ENCODE peak calls at places on chromosomes 1 and 21, in seven cellular contexts. One of them, this sample, is unnamed.

GRCh38 chr1:180630408-180631196 is 1.2 kb upstream of the XPR1 start:
- DNase-seq in MCF 10A: no peak
- DNase-seq in astrocyte of the spinal cord: no peak
- DNase-seq in NCI-H510A treated with DMSO at 0.1 percent for 48 hours: no peak
- DNase-seq in hypothalamus: no peak
- DNase-seq in HL-60: no peak
- DNase-seq in AML-193: no peak
- DNase-seq in this sample: no peak

GRCh38 chr1:150621497-150622113 is 7.8 kb downstream of the ENSA start:
- DNase-seq in MCF 10A: peak
- DNase-seq in astrocyte of the spinal cord: peak
- DNase-seq in NCI-H510A treated with DMSO at 0.1 percent for 48 hours: peak
- DNase-seq in hypothalamus: peak
- DNase-seq in HL-60: peak
- DNase-seq in AML-193: peak
- DNase-seq in this sample: peak

GRCh38 chr1:246780264-246780663 is 56.1 kb downstream of the SCCPDH start:
- DNase-seq in MCF 10A: no peak
- DNase-seq in astrocyte of the spinal cord: no peak
- DNase-seq in NCI-H510A treated with DMSO at 0.1 percent for 48 hours: no peak
- DNase-seq in hypothalamus: no peak
- DNase-seq in HL-60: no peak
- DNase-seq in AML-193: no peak
- DNase-seq in this sample: no peak

GRCh38 chr1:2981981-2982614 is 39.2 kb upstream of the ACTRT2 start:
- DNase-seq in MCF 10A: no peak
- DNase-seq in astrocyte of the spinal cord: no peak
- DNase-seq in NCI-H510A treated with DMSO at 0.1 percent for 48 hours: no peak
- DNase-seq in hypothalamus: no peak
- DNase-seq in HL-60: no peak
- DNase-seq in AML-193: no peak
- DNase-seq in this sample: no peak

GRCh38 chr21:38793926-38794713 is 11.6 kb upstream of the ETS2 start:
- DNase-seq in MCF 10A: no peak
- DNase-seq in astrocyte of the spinal cord: no peak
- DNase-seq in NCI-H510A treated with DMSO at 0.1 percent for 48 hours: peak
- DNase-seq in hypothalamus: no peak
- DNase-seq in HL-60: no peak
- DNase-seq in AML-193: no peak
- DNase-seq in this sample: no peak

GRCh38 chr1:18883636-18884418 is 18.5 kb downstream of the ALDH4A1 start:
- DNase-seq in MCF 10A: peak
- DNase-seq in astrocyte of the spinal cord: peak
- DNase-seq in NCI-H510A treated with DMSO at 0.1 percent for 48 hours: peak
- DNase-seq in hypothalamus: peak
- DNase-seq in HL-60: peak
- DNase-seq in AML-193: peak
- DNase-seq in this sample: peak

GRCh38 chr1:22969224-22969829 is 3.3 kb downstream of the LACTBL1 start:
- DNase-seq in MCF 10A: peak
- DNase-seq in astrocyte of the spinal cord: peak
- DNase-seq in NCI-H510A treated with DMSO at 0.1 percent for 48 hours: peak
- DNase-seq in hypothalamus: no peak
- DNase-seq in HL-60: no peak
- DNase-seq in AML-193: no peak
- DNase-seq in this sample: peak

GRCh38 chr1:116259665-116260064 is 113.4 kb upstream of the ATP1A1 start:
- DNase-seq in MCF 10A: no peak
- DNase-seq in astrocyte of the spinal cord: no peak
- DNase-seq in NCI-H510A treated with DMSO at 0.1 percent for 48 hours: no peak
- DNase-seq in hypothalamus: no peak
- DNase-seq in HL-60: no peak
- DNase-seq in AML-193: no peak
- DNase-seq in this sample: no peak

GRCh38 chr21:36103434-36103833 is 31.4 kb upstream of the CBR3 start:
- DNase-seq in MCF 10A: no peak
- DNase-seq in astrocyte of the spinal cord: no peak
- DNase-seq in NCI-H510A treated with DMSO at 0.1 percent for 48 hours: no peak
- DNase-seq in hypothalamus: no peak
- DNase-seq in HL-60: no peak
- DNase-seq in AML-193: no peak
- DNase-seq in this sample: peak

GRCh38 chr1:225655509-225656258 is 2.8 kb upstream of the ENAH start:
- DNase-seq in MCF 10A: peak
- DNase-seq in astrocyte of the spinal cord: peak
- DNase-seq in NCI-H510A treated with DMSO at 0.1 percent for 48 hours: no peak
- DNase-seq in hypothalamus: peak
- DNase-seq in HL-60: no peak
- DNase-seq in AML-193: no peak
- DNase-seq in this sample: no peak

GRCh38 chr1:5620997-5621396 is 371.2 kb downstream of the NPHP4 start:
- DNase-seq in MCF 10A: peak
- DNase-seq in astrocyte of the spinal cord: no peak
- DNase-seq in NCI-H510A treated with DMSO at 0.1 percent for 48 hours: peak
- DNase-seq in hypothalamus: no peak
- DNase-seq in HL-60: no peak
- DNase-seq in AML-193: no peak
- DNase-seq in this sample: no peak

GRCh38 chr1:18373882-18374493 is 106.7 kb upstream of the KLHDC7A start:
- DNase-seq in MCF 10A: peak
- DNase-seq in astrocyte of the spinal cord: no peak
- DNase-seq in NCI-H510A treated with DMSO at 0.1 percent for 48 hours: no peak
- DNase-seq in hypothalamus: no peak
- DNase-seq in HL-60: peak
- DNase-seq in AML-193: no peak
- DNase-seq in this sample: peak

GRCh38 chr1:11670747-11671146 is 6.7 kb downstream of the FBXO6 start:
- DNase-seq in MCF 10A: no peak
- DNase-seq in astrocyte of the spinal cord: no peak
- DNase-seq in NCI-H510A treated with DMSO at 0.1 percent for 48 hours: no peak
- DNase-seq in hypothalamus: no peak
- DNase-seq in HL-60: no peak
- DNase-seq in AML-193: no peak
- DNase-seq in this sample: no peak

GRCh38 chr21:32974653-32975052 is 51.1 kb upstream of the OLIG2 start:
- DNase-seq in MCF 10A: no peak
- DNase-seq in astrocyte of the spinal cord: no peak
- DNase-seq in NCI-H510A treated with DMSO at 0.1 percent for 48 hours: no peak
- DNase-seq in hypothalamus: no peak
- DNase-seq in HL-60: no peak
- DNase-seq in AML-193: no peak
- DNase-seq in this sample: no peak

GRCh38 chr21:25350056-25350455 is 257.2 kb downstream of the MRPL39 start:
- DNase-seq in MCF 10A: peak
- DNase-seq in astrocyte of the spinal cord: peak
- DNase-seq in NCI-H510A treated with DMSO at 0.1 percent for 48 hours: no peak
- DNase-seq in hypothalamus: no peak
- DNase-seq in HL-60: no peak
- DNase-seq in AML-193: peak
- DNase-seq in this sample: peak

GRCh38 chr1:13813398-13814012 is 113.5 kb downstream of the PRDM2 start:
- DNase-seq in MCF 10A: no peak
- DNase-seq in astrocyte of the spinal cord: no peak
- DNase-seq in NCI-H510A treated with DMSO at 0.1 percent for 48 hours: no peak
- DNase-seq in hypothalamus: no peak
- DNase-seq in HL-60: no peak
- DNase-seq in AML-193: no peak
- DNase-seq in this sample: peak

GRCh38 chr1:55724551-55725325 is 509.6 kb upstream of the USP24 start:
- DNase-seq in MCF 10A: peak
- DNase-seq in astrocyte of the spinal cord: peak
- DNase-seq in NCI-H510A treated with DMSO at 0.1 percent for 48 hours: no peak
- DNase-seq in hypothalamus: no peak
- DNase-seq in HL-60: no peak
- DNase-seq in AML-193: no peak
- DNase-seq in this sample: no peak

GRCh38 chr1:36652011-36652410 is 169.3 kb upstream of the CSF3R start:
- DNase-seq in MCF 10A: no peak
- DNase-seq in astrocyte of the spinal cord: no peak
- DNase-seq in NCI-H510A treated with DMSO at 0.1 percent for 48 hours: no peak
- DNase-seq in hypothalamus: no peak
- DNase-seq in HL-60: no peak
- DNase-seq in AML-193: no peak
- DNase-seq in this sample: no peak

GRCh38 chr1:183806086-183806485 is 1.2 kb downstream of the RGL1 start:
- DNase-seq in MCF 10A: no peak
- DNase-seq in astrocyte of the spinal cord: peak
- DNase-seq in NCI-H510A treated with DMSO at 0.1 percent for 48 hours: no peak
- DNase-seq in hypothalamus: no peak
- DNase-seq in HL-60: no peak
- DNase-seq in AML-193: no peak
- DNase-seq in this sample: no peak

GRCh38 chr1:223702735-223703667 is 9.3 kb upstream of the CAPN2 start:
- DNase-seq in MCF 10A: peak
- DNase-seq in astrocyte of the spinal cord: peak
- DNase-seq in NCI-H510A treated with DMSO at 0.1 percent for 48 hours: no peak
- DNase-seq in hypothalamus: no peak
- DNase-seq in HL-60: no peak
- DNase-seq in AML-193: no peak
- DNase-seq in this sample: no peak

GRCh38 chr1:24897263-24898151 is 32.6 kb downstream of the RUNX3 start:
- DNase-seq in MCF 10A: no peak
- DNase-seq in astrocyte of the spinal cord: no peak
- DNase-seq in NCI-H510A treated with DMSO at 0.1 percent for 48 hours: no peak
- DNase-seq in hypothalamus: no peak
- DNase-seq in HL-60: no peak
- DNase-seq in AML-193: no peak
- DNase-seq in this sample: no peak

GRCh38 chr1:183025782-183026774 is 2.9 kb downstream of the LAMC1 start:
- DNase-seq in MCF 10A: no peak
- DNase-seq in astrocyte of the spinal cord: peak
- DNase-seq in NCI-H510A treated with DMSO at 0.1 percent for 48 hours: no peak
- DNase-seq in hypothalamus: no peak
- DNase-seq in HL-60: no peak
- DNase-seq in AML-193: no peak
- DNase-seq in this sample: no peak

GRCh38 chr1:182391028-182391361 is 595 bp downstream of the GLUL start:
- DNase-seq in MCF 10A: no peak
- DNase-seq in astrocyte of the spinal cord: no peak
- DNase-seq in NCI-H510A treated with DMSO at 0.1 percent for 48 hours: peak
- DNase-seq in hypothalamus: no peak
- DNase-seq in HL-60: no peak
- DNase-seq in AML-193: no peak
- DNase-seq in this sample: no peak

GRCh38 chr1:199353906-199354305 is 673.6 kb upstream of the NR5A2 start:
- DNase-seq in MCF 10A: no peak
- DNase-seq in astrocyte of the spinal cord: peak
- DNase-seq in NCI-H510A treated with DMSO at 0.1 percent for 48 hours: no peak
- DNase-seq in hypothalamus: no peak
- DNase-seq in HL-60: no peak
- DNase-seq in AML-193: no peak
- DNase-seq in this sample: no peak

GRCh38 chr21:36734367-36735200 is 35.7 kb downstream of the SIM2 start:
- DNase-seq in MCF 10A: no peak
- DNase-seq in astrocyte of the spinal cord: no peak
- DNase-seq in NCI-H510A treated with DMSO at 0.1 percent for 48 hours: no peak
- DNase-seq in hypothalamus: no peak
- DNase-seq in HL-60: no peak
- DNase-seq in AML-193: no peak
- DNase-seq in this sample: peak

GRCh38 chr1:5901150-5901549 is 91.1 kb downstream of the NPHP4 start:
- DNase-seq in MCF 10A: no peak
- DNase-seq in astrocyte of the spinal cord: no peak
- DNase-seq in NCI-H510A treated with DMSO at 0.1 percent for 48 hours: no peak
- DNase-seq in hypothalamus: no peak
- DNase-seq in HL-60: no peak
- DNase-seq in AML-193: no peak
- DNase-seq in this sample: no peak

GRCh38 chr21:33769057-33769456 is 126.8 kb downstream of the ITSN1 start:
- DNase-seq in MCF 10A: no peak
- DNase-seq in astrocyte of the spinal cord: no peak
- DNase-seq in NCI-H510A treated with DMSO at 0.1 percent for 48 hours: no peak
- DNase-seq in hypothalamus: no peak
- DNase-seq in HL-60: no peak
- DNase-seq in AML-193: no peak
- DNase-seq in this sample: no peak

GRCh38 chr1:15985611-15986272 is 9.8 kb upstream of the ZBTB17 start:
- DNase-seq in MCF 10A: peak
- DNase-seq in astrocyte of the spinal cord: no peak
- DNase-seq in NCI-H510A treated with DMSO at 0.1 percent for 48 hours: no peak
- DNase-seq in hypothalamus: no peak
- DNase-seq in HL-60: no peak
- DNase-seq in AML-193: peak
- DNase-seq in this sample: no peak

GRCh38 chr1:28456078-28456477 is 49.8 kb upstream of the RCC1 start:
- DNase-seq in MCF 10A: peak
- DNase-seq in astrocyte of the spinal cord: peak
- DNase-seq in NCI-H510A treated with DMSO at 0.1 percent for 48 hours: no peak
- DNase-seq in hypothalamus: no peak
- DNase-seq in HL-60: no peak
- DNase-seq in AML-193: no peak
- DNase-seq in this sample: peak